ENCODE peak calls at places on chromosome 13, in seven cellular contexts. R is GM12892, G is GM23338, F is vagina, D is stomach, A is HL-60, K is breast epithelium. B is an unnamed sample.

GRCh38 chr13:48838193-48839000 is 137.3 kb upstream of the FNDC3A start:
- DNase-seq in K (no peak), A (no peak), D (no peak), F (no peak), R (no peak), G (no peak), B (no peak)

GRCh38 chr13:92769064-92769463 is 457.5 kb upstream of the GPC6 start:
- DNase-seq in R (no peak), G (no peak), D (no peak), A (no peak), F (no peak), K (no peak), B (no peak)

GRCh38 chr13:28494537-28494860 is 429 bp downstream of the FLT1 start:
- DNase-seq in D (no peak), G (no peak), A (no peak), F (no peak), R (no peak), K (no peak), B (no peak)

GRCh38 chr13:31887311-31887710 is 144.3 kb upstream of the FRY start:
- DNase-seq in G (no peak), K (no peak), F (no peak), R (no peak), D (no peak), A (no peak), B (no peak)

GRCh38 chr13:109576331-109576813 is 210.0 kb downstream of the IRS2 start:
- DNase-seq in F (no peak), G (no peak), K (no peak), A (no peak), R (no peak), D (peak; percentile 77), B (peak; percentile 53)

GRCh38 chr13:33217256-33217655 is 68.3 kb downstream of the STARD13 start:
- DNase-seq in K (no peak), G (no peak), D (no peak), F (no peak), A (no peak), R (no peak), B (no peak)

GRCh38 chr13:92436927-92437326 is 789.7 kb upstream of the GPC6 start:
- DNase-seq in R (no peak), F (no peak), D (no peak), K (no peak), A (no peak), G (peak; percentile 11), B (no peak)

GRCh38 chr13:48222358-48223015 is 10.5 kb upstream of the ITM2B start:
- DNase-seq in R (no peak), G (no peak), F (no peak), K (no peak), D (no peak), A (peak; percentile 42), B (no peak)

GRCh38 chr13:62482351-62482750 is 1066.7 kb upstream of the PCDH20 start:
- DNase-seq in A (no peak), G (no peak), R (no peak), F (no peak), K (no peak), D (no peak), B (no peak)

GRCh38 chr13:35743165-35743564 is 266.7 kb upstream of the MAB21L1 start:
- DNase-seq in A (no peak), R (no peak), G (no peak), D (no peak), F (no peak), K (no peak), B (no peak)

GRCh38 chr13:98483636-98484288 is 93.1 kb downstream of the STK24 start:
- DNase-seq in R (no peak), D (no peak), A (no peak), G (no peak), K (no peak), F (no peak), B (peak; percentile 27)

GRCh38 chr13:95199896-95200295 is 101.4 kb downstream of the ABCC4 start:
- DNase-seq in K (no peak), G (no peak), R (no peak), F (no peak), A (no peak), D (no peak), B (no peak)

GRCh38 chr13:71866173-71867091 is 572 bp downstream of the DACH1 start:
- DNase-seq in G (peak; percentile 33), D (peak; percentile 31), F (no peak), A (peak; percentile 69), R (peak; percentile 13), K (no peak), B (peak; percentile 27)

GRCh38 chr13:98435356-98435755 is 141.6 kb downstream of the STK24 start:
- DNase-seq in G (no peak), D (no peak), A (no peak), K (no peak), F (no peak), R (no peak), B (no peak)

GRCh38 chr13:50842711-50843255 is 709 bp downstream of the DLEU7 start:
- DNase-seq in A (no peak), G (peak; percentile 27), D (no peak), F (no peak), R (no peak), K (no peak), B (no peak)

GRCh38 chr13:51882570-51883225 is 20.9 kb downstream of the CCDC70 start:
- DNase-seq in F (no peak), R (no peak), K (no peak), D (no peak), G (no peak), A (no peak), B (no peak)

GRCh38 chr13:51883226-51883600 is 21.4 kb downstream of the CCDC70 start:
- DNase-seq in G (no peak), A (no peak), D (no peak), R (no peak), K (no peak), F (no peak), B (no peak)

GRCh38 chr13:51881296-51881695 is 19.5 kb downstream of the CCDC70 start:
- DNase-seq in R (no peak), A (peak; percentile 30), D (no peak), K (no peak), G (no peak), F (no peak), B (no peak)

GRCh38 chr13:51874651-51875050 is 12.9 kb downstream of the CCDC70 start:
- DNase-seq in A (no peak), K (no peak), G (no peak), R (no peak), F (no peak), D (no peak), B (no peak)

GRCh38 chr13:51879133-51879532 is 17.4 kb downstream of the CCDC70 start:
- DNase-seq in K (no peak), A (no peak), R (no peak), G (no peak), F (no peak), D (no peak), B (no peak)
- TF ChIP-seq POLR2AphosphoS5 in K (no peak), A (no peak), R (no peak), G (no peak), F (no peak), D (no peak), B (no peak)

DNA sequence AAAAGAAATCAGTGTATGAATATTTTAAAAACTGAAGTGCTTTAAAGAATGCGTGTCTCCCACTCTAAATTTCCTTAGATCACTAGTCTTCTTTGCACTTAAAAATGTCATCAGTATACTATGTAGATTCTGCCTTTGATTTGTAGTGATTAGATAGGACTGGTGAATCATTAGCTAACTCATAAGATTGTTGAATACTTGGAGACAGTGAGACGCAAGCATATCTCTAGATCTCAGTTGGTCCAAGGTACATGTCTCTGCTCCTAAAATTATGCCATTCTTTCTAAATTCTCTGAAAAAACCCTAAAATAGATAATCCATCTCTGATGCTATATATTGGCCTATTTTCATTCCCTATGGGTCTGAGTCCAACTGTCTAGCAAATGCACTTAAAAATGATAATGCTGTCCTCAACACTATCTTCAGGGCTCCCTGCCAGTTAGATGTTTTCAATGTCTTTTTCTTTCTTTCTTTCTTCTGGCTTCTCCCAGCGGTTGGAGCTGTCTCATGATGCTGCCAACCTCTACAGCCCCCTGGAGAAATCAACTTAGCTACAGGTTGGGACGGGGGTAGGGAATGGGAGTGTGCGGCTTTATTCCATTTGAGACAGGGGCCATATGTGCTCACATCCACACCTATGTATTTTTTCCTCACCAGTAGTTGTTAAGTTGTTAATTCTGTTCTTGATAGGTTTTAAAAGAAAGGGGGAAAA is 301.0 kb downstream of the NDFIP2 start:
- DNase-seq in R (no peak), D (no peak), F (no peak), G (no peak), K (no peak), A (no peak), B (no peak)
- TF ChIP-seq POLR2AphosphoS5 in R (no peak), D (no peak), F (no peak), G (no peak), K (no peak), A (no peak), B (no peak)

DNA sequence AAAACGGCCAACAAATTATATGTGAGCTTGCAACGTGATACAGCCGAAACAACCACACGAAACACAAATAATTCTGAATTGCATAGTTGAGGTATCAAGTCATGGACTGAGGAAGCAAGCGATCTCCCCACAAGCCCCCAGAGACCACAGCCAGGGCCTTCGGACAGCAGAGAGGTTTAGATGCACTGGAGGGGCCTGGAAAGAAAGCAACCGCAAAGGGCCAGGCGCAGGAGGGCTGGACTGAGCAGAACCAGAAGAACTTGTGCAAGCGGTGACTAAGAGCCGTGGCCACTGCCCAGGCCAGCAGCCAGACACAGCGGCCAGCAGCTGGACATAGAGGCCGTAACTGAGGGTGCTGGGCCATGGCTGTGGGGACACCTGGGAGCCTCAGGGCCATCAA is 131.4 kb downstream of the TNFRSF19 start:
- DNase-seq in A (no peak), R (no peak), D (peak; percentile 35), G (no peak), K (peak; percentile 60), F (no peak), B (no peak)
- TF ChIP-seq POLR2AphosphoS5 in A (no peak), R (no peak), D (no peak), G (no peak), K (peak; percentile 29), F (no peak), B (no peak)

GRCh38 chr13:37011002-37011401 is 10.4 kb downstream of the EXOSC8 start:
- DNase-seq in K (no peak), R (no peak), G (no peak), F (no peak), D (no peak), A (no peak), B (no peak)

GRCh38 chr13:37010424-37010823 is 9.8 kb downstream of the EXOSC8 start:
- DNase-seq in G (no peak), D (no peak), K (no peak), F (no peak), A (no peak), R (no peak), B (no peak)

GRCh38 chr13:37011788-37012187 is 11.2 kb downstream of the EXOSC8 start:
- DNase-seq in K (no peak), D (no peak), R (no peak), A (no peak), G (no peak), F (no peak), B (no peak)

GRCh38 chr13:37014609-37015008 is 14.0 kb downstream of the EXOSC8 start:
- DNase-seq in G (no peak), K (no peak), F (no peak), A (no peak), D (no peak), R (no peak), B (no peak)

DNA sequence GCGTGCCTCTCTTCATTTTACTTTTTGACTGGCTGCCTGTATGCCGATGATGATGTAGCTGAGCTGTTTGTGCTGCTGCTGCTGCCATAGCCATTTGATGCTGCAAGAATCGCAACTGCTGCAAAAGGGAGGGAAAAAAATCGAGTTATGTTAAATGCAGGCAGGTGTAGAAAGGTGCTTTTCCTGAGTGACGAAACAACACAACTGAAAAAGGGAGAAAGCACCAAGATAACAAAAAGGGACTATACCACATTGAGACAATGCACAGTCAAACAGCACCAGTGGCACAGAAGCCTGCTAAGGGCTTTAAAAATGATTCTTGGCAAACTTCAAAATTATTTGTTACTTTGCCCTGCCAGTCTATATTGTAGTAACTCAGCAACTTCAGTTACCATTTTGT is 9.1 kb downstream of the EXOSC8 start:
- DNase-seq in R (no peak), K (no peak), G (no peak), F (no peak), A (no peak), D (no peak), B (no peak)
- TF ChIP-seq POLR2AphosphoS5 in R (no peak), K (no peak), G (no peak), F (no peak), A (no peak), D (no peak), B (no peak)